ENCODE peak calls at places on chromosomes 3 and 15, in six cellular contexts. D is HepG2, P is WTC11, I is K562, K is H1, N is endothelial cell of umbilical vein. F is an unnamed sample.

GRCh38 chr3:106629215-106629832 is 747.9 kb upstream of the CCDC54 start:
- DNase-seq in D (no peak), I (no peak), P (no peak), K (no peak), N (peak), F (no peak)

GRCh38 chr3:161423911-161424522 is 52.7 kb upstream of the SPTSSB start:
- DNase-seq in I (peak), D (peak), N (peak), P (no peak), K (no peak), F (peak)

GRCh38 chr3:17424137-17424536 is 318.3 kb downstream of the TBC1D5 start:
- DNase-seq in D (no peak), I (no peak), K (no peak), N (no peak), P (no peak), F (no peak)

GRCh38 chr3:70040386-70040785 is 40.9 kb downstream of the SAMMSON start:
- DNase-seq in I (no peak), N (no peak), P (no peak), D (no peak), K (no peak), F (no peak)

GRCh38 chr3:71010731-71011455 is 572.6 kb downstream of the FOXP1 start:
- DNase-seq in K (no peak), D (no peak), N (no peak), P (no peak), I (no peak), F (no peak)

GRCh38 chr15:62066663-62067447 is at the start of gene C2CD4A:
- DNase-seq in N (peak), I (no peak), K (peak), D (peak), P (peak), F (peak)

GRCh38 chr3:66812126-66812525 is 186.0 kb upstream of the KBTBD8 start:
- DNase-seq in P (no peak), N (peak), I (no peak), K (no peak), D (no peak), F (no peak)

GRCh38 chr3:61663728-61664492 is 102.5 kb downstream of the PTPRG start:
- DNase-seq in I (no peak), P (peak), N (no peak), D (no peak), K (peak), F (peak)

GRCh38 chr3:73509066-73509465 is 115.7 kb downstream of the PDZRN3 start:
- DNase-seq in N (no peak), P (no peak), K (no peak), D (no peak), I (no peak), F (no peak)

GRCh38 chr3:47347217-47347801 is 33.5 kb upstream of the PTPN23 start:
- DNase-seq in N (no peak), P (no peak), I (peak), D (no peak), K (no peak), F (no peak)

GRCh38 chr3:40309439-40309924 is at the start of gene EIF1B:
- DNase-seq in I (peak), P (peak), N (peak), D (peak), K (peak), F (peak)

GRCh38 chr15:69974321-69974720 is 123.4 kb downstream of the TLE3 start:
- DNase-seq in P (no peak), D (no peak), I (no peak), N (no peak), K (no peak), F (no peak)

GRCh38 chr3:9014189-9014588 is 50.9 kb upstream of the RAD18 start:
- DNase-seq in P (no peak), K (no peak), N (no peak), I (no peak), D (no peak), F (no peak)

GRCh38 chr3:24457719-24458118 is 36.9 kb downstream of the THRB start:
- DNase-seq in P (no peak), K (no peak), D (no peak), N (no peak), I (no peak), F (no peak)

GRCh38 chr3:50862221-50862620 is 187.5 kb downstream of the DOCK3 start:
- DNase-seq in I (peak), P (no peak), K (no peak), N (no peak), D (no peak), F (no peak)

GRCh38 chr3:97670952-97671351 is 93.6 kb upstream of the ARL6 start:
- DNase-seq in P (no peak), I (no peak), N (no peak), K (no peak), D (no peak), F (no peak)

GRCh38 chr15:49458145-49458544 is 35.1 kb downstream of the FGF7 start:
- DNase-seq in K (no peak), P (no peak), N (no peak), I (no peak), D (no peak), F (no peak)

GRCh38 chr15:41838400-41838897 is at the start of gene PLA2G4B:
- DNase-seq in P (no peak), K (no peak), I (no peak), D (no peak), N (no peak), F (no peak)

GRCh38 chr15:99731336-99732267 is 1.6 kb downstream of the LYSMD4 start:
- DNase-seq in P (peak), K (peak), I (no peak), N (no peak), D (no peak), F (no peak)

GRCh38 chr15:75669191-75669878 is 21.6 kb downstream of the SNX33 start:
- DNase-seq in I (no peak), K (no peak), N (no peak), D (no peak), P (no peak), F (no peak)

GRCh38 chr15:26872206-26872605 is 5.3 kb downstream of the GABRA5 start:
- DNase-seq in D (no peak), K (no peak), I (no peak), P (no peak), N (no peak), F (no peak)

GRCh38 chr15:38598749-38599148 is 34.1 kb upstream of the RASGRP1 start:
- DNase-seq in K (no peak), D (no peak), P (no peak), I (no peak), N (no peak), F (no peak)

GRCh38 chr3:117955196-117955595 is 1079.5 kb downstream of the IGSF11 start:
- DNase-seq in I (no peak), D (no peak), N (no peak), K (no peak), P (no peak), F (no peak)

GRCh38 chr3:158313344-158313927 is 203.5 kb downstream of the RSRC1 start:
- DNase-seq in N (peak), P (no peak), I (peak), K (no peak), D (peak), F (peak)

GRCh38 chr3:141272906-141273662 is 41.5 kb downstream of the PXYLP1 start:
- DNase-seq in D (no peak), K (no peak), I (no peak), P (no peak), N (no peak), F (no peak)

GRCh38 chr3:149494759-149495580 is 20.5 kb downstream of the TM4SF4 start:
- DNase-seq in D (no peak), I (peak), K (no peak), P (no peak), N (no peak), F (no peak)

GRCh38 chr3:32200490-32200889 is 38.0 kb upstream of the CMTM8 start:
- DNase-seq in P (no peak), N (peak), D (no peak), K (no peak), I (no peak), F (no peak)

GRCh38 chr15:78937132-78937739 is 7.6 kb downstream of the CTSH start:
- DNase-seq in K (no peak), P (no peak), N (peak), I (peak), D (no peak), F (no peak)

GRCh38 chr15:51647128-51647562 is 24.6 kb upstream of the DMXL2 start:
- DNase-seq in I (peak), P (no peak), K (no peak), D (no peak), N (peak), F (no peak)

GRCh38 chr3:179000144-179000543 is 71.5 kb downstream of the ZMAT3 start:
- DNase-seq in K (no peak), P (no peak), I (no peak), N (no peak), D (no peak), F (no peak)

GRCh38 chr3:33975463-33975862 is 177.0 kb downstream of the PDCD6IP start:
- DNase-seq in D (no peak), P (no peak), N (no peak), K (no peak), I (no peak), F (no peak)

GRCh38 chr3:33977227-33977626 is 178.8 kb downstream of the PDCD6IP start:
- DNase-seq in N (no peak), D (no peak), K (no peak), I (no peak), P (no peak), F (no peak)

GRCh38 chr3:33982269-33982798 is 183.9 kb downstream of the PDCD6IP start:
- DNase-seq in I (no peak), N (no peak), P (no peak), K (no peak), D (no peak), F (no peak)

GRCh38 chr3:33980252-33980651 is 181.8 kb downstream of the PDCD6IP start:
- DNase-seq in P (no peak), I (no peak), K (no peak), N (peak), D (peak), F (peak)
- TF ChIP-seq JUN in P (no peak), I (no peak), K (no peak), N (no peak), D (no peak), F (no peak)

DNA sequence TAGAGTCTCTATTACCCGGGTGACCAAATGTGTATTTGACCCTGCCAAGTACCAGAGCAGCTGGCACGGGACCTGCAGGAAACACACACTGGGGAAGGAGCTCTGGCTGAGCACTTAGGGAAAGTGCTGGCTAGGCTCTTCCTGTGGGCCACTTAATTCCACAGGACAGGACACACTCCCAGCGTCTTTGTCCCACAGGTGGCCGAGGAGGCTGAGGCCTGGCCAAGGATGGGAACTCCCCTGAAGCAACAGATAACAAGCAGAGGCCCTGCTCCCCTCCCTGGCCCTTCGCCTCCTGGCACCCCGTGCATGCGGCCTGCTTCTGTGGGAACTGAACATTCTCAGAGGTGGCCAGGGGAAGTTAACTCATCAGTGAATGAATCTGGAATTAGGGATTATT is 180.8 kb downstream of the ATP10A start:
- DNase-seq in D (no peak), N (no peak), P (no peak), I (no peak), K (no peak), F (no peak)
- TF ChIP-seq JUN in D (no peak), N (no peak), P (no peak), I (no peak), K (no peak), F (no peak)

GRCh38 chr3:174618368-174618767 is 240.8 kb upstream of the NAALADL2 start:
- DNase-seq in D (no peak), I (no peak), N (no peak), P (no peak), K (no peak), F (no peak)

GRCh38 chr3:174620855-174621457 is 238.2 kb upstream of the NAALADL2 start:
- DNase-seq in I (no peak), N (no peak), D (no peak), K (no peak), P (no peak), F (no peak)

GRCh38 chr3:174619244-174619643 is 239.9 kb upstream of the NAALADL2 start:
- DNase-seq in I (no peak), K (no peak), N (no peak), D (no peak), P (no peak), F (no peak)

GRCh38 chr3:174620138-174620537 is 239.0 kb upstream of the NAALADL2 start:
- DNase-seq in D (no peak), I (no peak), N (peak), K (no peak), P (no peak), F (peak)
- TF ChIP-seq JUN in D (no peak), I (no peak), N (no peak), K (no peak), P (no peak), F (no peak)

DNA sequence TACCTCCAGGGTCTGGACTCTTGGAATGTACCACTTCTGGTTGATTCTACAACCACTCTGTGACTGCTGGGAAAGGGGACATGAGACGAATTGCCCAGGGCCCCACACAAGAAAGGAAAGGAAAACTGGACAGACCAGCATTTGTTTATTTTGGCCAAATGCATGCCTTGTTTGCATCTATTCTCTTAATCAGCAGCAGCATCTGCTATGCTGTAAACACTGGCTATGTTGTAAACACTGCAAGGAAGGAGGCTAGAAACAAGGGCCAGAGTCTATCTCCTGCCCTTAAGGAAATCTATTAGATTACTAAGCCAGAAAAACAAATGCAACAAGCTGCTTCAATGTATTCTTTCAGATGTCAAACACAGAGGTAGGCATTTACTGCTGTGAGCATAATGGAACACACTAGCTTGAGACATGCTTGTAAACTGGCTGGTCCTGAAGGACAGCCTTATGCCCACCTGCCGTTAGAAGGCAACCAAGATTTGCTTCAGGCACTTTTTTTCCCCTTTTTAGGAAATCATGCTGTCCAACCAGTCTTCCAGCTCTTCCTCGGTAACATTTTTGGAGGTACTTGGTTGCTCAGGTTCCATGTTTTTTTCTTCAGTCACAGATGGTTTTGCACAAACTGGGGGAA is 102.1 kb upstream of the CHRM5 start:
- DNase-seq in N (peak), D (no peak), I (no peak), P (no peak), K (no peak), F (no peak)
- TF ChIP-seq JUN in N (no peak), D (no peak), I (no peak), P (no peak), K (no peak), F (no peak)

GRCh38 chr3:39128951-39129350 is 21.5 kb downstream of the TTC21A start:
- DNase-seq in P (no peak), N (no peak), K (no peak), I (no peak), D (no peak), F (no peak)
- TF ChIP-seq JUN in P (no peak), N (no peak), K (no peak), I (no peak), D (no peak), F (no peak)

GRCh38 chr3:153848701-153849100 is 272.5 kb upstream of the ARHGEF26 start:
- DNase-seq in K (no peak), P (no peak), N (no peak), I (no peak), D (peak), F (peak)
- TF ChIP-seq JUN in K (no peak), P (no peak), N (no peak), I (no peak), D (no peak), F (no peak)

DNA sequence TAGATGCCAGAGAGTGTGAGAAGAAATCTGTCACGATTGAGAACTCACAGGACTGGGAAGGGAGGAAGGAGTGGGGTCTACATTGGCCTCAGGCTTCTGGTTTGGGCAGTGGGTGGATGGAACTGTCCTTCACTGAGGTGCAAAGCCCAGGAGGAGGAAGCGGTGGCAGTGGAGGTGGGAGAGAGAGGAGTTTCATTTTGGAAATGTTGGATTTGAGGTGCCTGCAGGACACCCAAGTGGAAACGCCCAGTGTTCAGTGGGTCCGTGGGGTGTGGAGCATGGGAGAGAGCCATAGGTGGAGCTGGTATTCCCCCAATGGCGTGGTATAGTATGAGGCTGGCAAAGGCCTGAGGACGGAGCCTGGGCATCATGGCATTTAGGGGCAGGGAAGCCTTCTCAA is 9.3 kb upstream of the EPHB3 start:
- DNase-seq in K (no peak), N (no peak), D (no peak), P (no peak), I (no peak), F (no peak)
- TF ChIP-seq JUN in K (no peak), N (no peak), D (no peak), P (no peak), I (no peak), F (no peak)

F was measured in A549.